ENCODE peak calls at places on chromosomes 4 and X, in four cellular contexts. K is heart left ventricle, S is cardiac fibroblast, Y is astrocyte. J is an unnamed sample.

GRCh38 chr4:80990851-80991250 is 39.7 kb upstream of the BMP3 start:
- DNase-seq in K (no peak), S (no peak), Y (no peak), J (no peak)

GRCh38 chrX:148698221-148698620 is 197.8 kb downstream of the AFF2 start:
- DNase-seq in K (no peak), S (no peak), Y (no peak), J (no peak)

GRCh38 chr4:47831026-47831689 is 6.7 kb downstream of the CORIN start:
- DNase-seq in K (no peak), S (no peak), Y (no peak), J (peak; percentile 18)

GRCh38 chrX:53280703-53281320 is 572 bp downstream of the IQSEC2 start:
- DNase-seq in K (peak; percentile 36), S (peak; percentile 43), Y (peak; percentile 48), J (peak; percentile 49)

GRCh38 chr4:142614621-142615323 is 231.3 kb downstream of the INPP4B start:
- DNase-seq in K (no peak), S (peak; percentile 86), Y (peak; percentile 76), J (no peak)

GRCh38 chr4:64539234-64539849 is 130.1 kb upstream of the TECRL start:
- DNase-seq in K (peak; percentile 38), S (peak; percentile 74), Y (peak; percentile 31), J (peak; percentile 83)

GRCh38 chr4:8351931-8352367 is 82.4 kb downstream of the HTRA3 start:
- DNase-seq in K (no peak), S (peak; percentile 16), Y (peak; percentile 29), J (no peak)

GRCh38 chrX:71298119-71298518 is 3.4 kb upstream of the ITGB1BP2 start:
- DNase-seq in K (no peak), S (no peak), Y (no peak), J (no peak)

GRCh38 chr4:169774466-169775445 is 17.0 kb upstream of the HPF1 start:
- DNase-seq in K (no peak), S (peak; percentile 3), Y (no peak), J (no peak)

GRCh38 chr4:113678651-113679050 is 82.9 kb downstream of the CAMK2D start:
- DNase-seq in K (no peak), S (peak; percentile 49), Y (no peak), J (no peak)

GRCh38 chr4:77586953-77587383 is 18.7 kb upstream of the CXCL13 start:
- DNase-seq in K (no peak), S (peak; percentile 59), Y (peak; percentile 24), J (peak; percentile 58)

DNA sequence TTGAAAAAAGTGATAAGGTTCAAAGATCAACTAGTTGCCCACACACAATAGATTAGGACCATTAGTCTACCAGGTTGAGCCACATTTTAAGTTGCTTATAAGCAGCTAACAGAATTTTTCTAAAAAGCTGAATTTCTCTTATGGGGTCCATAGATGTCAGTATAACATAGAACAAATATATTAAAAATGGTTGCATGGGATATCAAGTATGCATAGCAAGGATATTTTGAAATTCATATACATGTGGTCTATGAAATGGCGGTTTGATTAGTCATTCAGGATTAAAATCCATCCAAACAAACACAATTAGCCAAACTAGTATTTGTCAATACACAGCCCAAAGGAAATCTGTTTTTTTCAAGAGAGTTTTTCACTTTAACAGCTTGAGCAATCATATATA is 33.5 kb upstream of the AMOT start:
- DNase-seq in K (no peak), S (peak; percentile 0), Y (no peak), J (peak; percentile 31)
- TF ChIP-seq CTCF in K (peak; percentile 25), S (no peak), Y (no peak), J (peak; percentile 5)

GRCh38 chr4:176794151-176794550 is 1.4 kb upstream of the VEGFC start:
- DNase-seq in K (no peak), S (peak; percentile 96), Y (peak; percentile 96), J (peak; percentile 77)

GRCh38 chr4:176793060-176793605 is 411 bp upstream of the VEGFC start:
- DNase-seq in K (no peak), S (no peak), Y (no peak), J (no peak)

GRCh38 chr4:176791591-176792347 is 953 bp downstream of the VEGFC start:
- DNase-seq in K (peak; percentile 10), S (peak; percentile 70), Y (no peak), J (peak; percentile 57)

GRCh38 chr4:176790398-176790797 is 2.3 kb downstream of the VEGFC start:
- DNase-seq in K (no peak), S (peak; percentile 38), Y (no peak), J (no peak)

GRCh38 chr4:176792348-176793059 is at the start of gene VEGFC:
- DNase-seq in K (peak; percentile 71), S (peak; percentile 77), Y (no peak), J (peak; percentile 72)
- TF ChIP-seq CTCF in K (peak; percentile 58), S (no peak), Y (no peak), J (peak; percentile 4)

DNA sequence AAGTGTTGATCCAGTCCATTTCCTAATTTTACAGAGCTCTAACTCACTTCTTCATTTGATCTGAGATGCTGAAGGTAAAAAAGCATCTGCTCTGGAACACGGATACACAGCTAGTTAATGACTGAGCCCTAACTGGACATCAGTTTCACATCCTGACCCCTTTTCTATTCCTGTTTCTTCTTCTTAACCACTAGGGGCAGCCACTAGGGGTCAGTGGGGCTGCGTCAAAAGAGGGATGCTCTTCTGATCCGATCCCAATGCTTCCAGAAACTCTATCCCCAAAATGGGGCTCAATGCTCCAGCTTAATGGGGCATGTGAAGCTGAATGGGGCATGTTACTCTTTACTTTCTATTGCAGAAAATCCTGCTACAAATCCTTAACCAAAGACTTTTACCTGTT is 33.4 kb upstream of the PHKA2 start:
- DNase-seq in K (no peak), S (peak; percentile 22), Y (no peak), J (peak; percentile 49)
- TF ChIP-seq CTCF in K (peak; percentile 43), S (peak; percentile 51), Y (peak; percentile 33), J (peak; percentile 4)

GRCh38 chrX:6053126-6053625 is 175.5 kb downstream of the NLGN4X start:
- DNase-seq in K (no peak), S (no peak), Y (no peak), J (no peak)

GRCh38 chrX:6052111-6052745 is 176.4 kb downstream of the NLGN4X start:
- DNase-seq in K (no peak), S (no peak), Y (peak; percentile 57), J (no peak)

DNA sequence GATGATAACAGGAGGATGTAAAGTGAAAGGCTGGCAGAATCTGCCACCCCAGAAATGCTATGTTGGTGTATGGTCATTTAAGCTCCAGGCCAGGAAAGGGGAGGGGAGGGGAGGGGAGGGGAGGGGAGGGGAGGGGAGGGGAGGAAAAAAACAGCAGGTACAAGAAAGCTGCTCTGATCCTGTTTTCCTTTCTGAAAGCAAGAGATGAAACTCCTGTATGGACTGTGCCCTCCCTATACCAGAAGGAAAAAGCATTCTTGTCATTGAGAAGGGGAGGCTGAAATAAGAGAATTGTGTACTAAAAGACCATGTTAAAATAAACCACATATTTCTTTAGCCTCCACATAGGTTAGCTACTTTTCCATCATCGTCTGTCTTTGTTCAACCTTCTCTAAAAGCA is 179.5 kb downstream of the NLGN4X start:
- DNase-seq in K (no peak), S (no peak), Y (no peak), J (no peak)
- TF ChIP-seq CTCF in K (no peak), S (no peak), Y (no peak), J (no peak)

DNA sequence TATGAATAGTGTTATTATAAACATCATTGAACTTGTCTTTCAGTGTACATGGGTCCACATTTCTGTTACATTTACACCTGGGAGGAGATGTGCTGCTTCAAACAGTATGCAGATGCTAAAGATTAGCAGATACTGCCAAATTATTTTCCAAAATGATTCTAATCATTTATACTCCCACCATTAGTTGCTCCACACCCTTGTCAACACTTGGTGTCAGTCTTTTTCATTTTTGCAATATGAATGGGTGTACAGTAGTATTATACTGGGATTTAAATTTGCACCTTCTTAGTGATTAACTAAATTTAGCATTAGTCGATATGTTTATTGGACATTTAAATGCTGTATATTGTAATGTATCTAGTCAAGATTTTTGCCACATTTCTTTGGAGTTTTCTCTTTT is 131.6 kb upstream of the GRID2 start:
- DNase-seq in K (no peak), S (peak; percentile 22), Y (no peak), J (peak; percentile 23)
- TF ChIP-seq CTCF in K (no peak), S (peak; percentile 33), Y (peak; percentile 8), J (peak; percentile 26)

GRCh38 chr4:86035688-86036087 is 324.2 kb downstream of the MAPK10 start:
- DNase-seq in K (no peak), S (peak; percentile 60), Y (peak; percentile 20), J (no peak)
- TF ChIP-seq CTCF in K (no peak), S (no peak), Y (no peak), J (no peak)

DNA sequence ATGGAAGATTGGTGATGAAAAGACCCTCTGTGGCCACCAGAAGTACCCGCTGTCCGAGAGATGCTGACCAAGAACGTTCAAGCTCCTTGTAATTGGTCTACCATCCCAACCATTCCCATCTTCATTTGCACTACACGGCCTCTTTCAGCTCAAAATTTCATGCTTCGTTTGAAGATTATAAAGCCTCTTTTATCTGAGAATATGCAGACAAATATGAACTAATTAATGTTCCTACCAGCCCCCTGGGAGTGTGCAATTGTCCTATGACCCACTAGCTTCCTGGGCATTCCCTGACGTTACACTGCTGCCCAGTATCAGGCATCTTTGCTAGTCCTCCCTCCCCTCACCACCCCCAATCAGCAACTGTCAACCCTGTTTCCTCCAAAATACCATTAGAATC is 583.8 kb downstream of the MID1IP1 start:
- DNase-seq in K (no peak), S (no peak), Y (no peak), J (no peak)
- TF ChIP-seq CTCF in K (no peak), S (no peak), Y (no peak), J (no peak)

J was measured in MCF 10A.